ENCODE peak calls at places on chromosomes 12 and 14, in ten cellular contexts. One of them, this sample, is unnamed.

GRCh38 chr14:35879654-35880249 is 53.6 kb downstream of the BRMS1L start:
- DNase-seq in ovary: no peak
- DNase-seq in Peyer's patch: no peak
- DNase-seq in fibroblast of lung: peak; percentile 49
- DNase-seq in left ventricle myocardium inferior: no peak
- DNase-seq in tibial nerve: no peak
- DNase-seq in sigmoid colon: no peak
- DNase-seq in mammary epithelial cell: no peak
- DNase-seq in thoracic aorta: no peak
- DNase-seq in thyroid gland: no peak
- DNase-seq in this sample: no peak

GRCh38 chr12:32586390-32586789 is 92.7 kb upstream of the DNM1L start:
- DNase-seq in left ventricle myocardium inferior: no peak
- DNase-seq in Peyer's patch: no peak
- DNase-seq in fibroblast of lung: peak; percentile 22
- DNase-seq in sigmoid colon: no peak
- DNase-seq in mammary epithelial cell: peak; percentile 84
- DNase-seq in thoracic aorta: no peak
- DNase-seq in ovary: no peak
- DNase-seq in tibial nerve: no peak
- DNase-seq in thyroid gland: no peak
- DNase-seq in this sample: no peak

GRCh38 chr12:80837342-80837978 is 100.3 kb downstream of the LIN7A start:
- DNase-seq in ovary: peak; percentile 24
- DNase-seq in Peyer's patch: no peak
- DNase-seq in sigmoid colon: no peak
- DNase-seq in tibial nerve: peak; percentile 21
- DNase-seq in left ventricle myocardium inferior: no peak
- DNase-seq in fibroblast of lung: peak; percentile 79
- DNase-seq in thyroid gland: peak; percentile 60
- DNase-seq in mammary epithelial cell: peak; percentile 24
- DNase-seq in thoracic aorta: no peak
- DNase-seq in this sample: no peak

GRCh38 chr14:77582511-77582910 is 33.9 kb downstream of the SPTLC2 start:
- DNase-seq in ovary: no peak
- DNase-seq in thyroid gland: no peak
- DNase-seq in fibroblast of lung: no peak
- DNase-seq in left ventricle myocardium inferior: no peak
- DNase-seq in Peyer's patch: no peak
- DNase-seq in mammary epithelial cell: no peak
- DNase-seq in thoracic aorta: no peak
- DNase-seq in sigmoid colon: no peak
- DNase-seq in tibial nerve: no peak
- DNase-seq in this sample: no peak

GRCh38 chr12:110965574-110965973 is 45.2 kb upstream of the MYL2 start:
- DNase-seq in Peyer's patch: no peak
- DNase-seq in ovary: no peak
- DNase-seq in mammary epithelial cell: no peak
- DNase-seq in tibial nerve: no peak
- DNase-seq in sigmoid colon: no peak
- DNase-seq in fibroblast of lung: no peak
- DNase-seq in thoracic aorta: no peak
- DNase-seq in thyroid gland: no peak
- DNase-seq in left ventricle myocardium inferior: no peak
- DNase-seq in this sample: no peak

GRCh38 chr14:52703225-52703624 is 3.8 kb upstream of the PSMC6 start:
- DNase-seq in fibroblast of lung: peak; percentile 99
- DNase-seq in ovary: no peak
- DNase-seq in left ventricle myocardium inferior: no peak
- DNase-seq in sigmoid colon: no peak
- DNase-seq in mammary epithelial cell: peak; percentile 93
- DNase-seq in tibial nerve: no peak
- DNase-seq in thoracic aorta: no peak
- DNase-seq in thyroid gland: no peak
- DNase-seq in Peyer's patch: no peak
- DNase-seq in this sample: no peak

GRCh38 chr12:3680919-3681594 is 71.9 kb downstream of the CRACR2A start:
- DNase-seq in sigmoid colon: no peak
- DNase-seq in mammary epithelial cell: peak; percentile 14
- DNase-seq in Peyer's patch: no peak
- DNase-seq in ovary: peak; percentile 65
- DNase-seq in tibial nerve: peak; percentile 57
- DNase-seq in left ventricle myocardium inferior: peak; percentile 71
- DNase-seq in fibroblast of lung: peak; percentile 43
- DNase-seq in thyroid gland: peak; percentile 78
- DNase-seq in thoracic aorta: no peak
- DNase-seq in this sample: no peak

GRCh38 chr12:106645465-106646330 is 62.9 kb downstream of the RFX4 start:
- DNase-seq in left ventricle myocardium inferior: no peak
- DNase-seq in Peyer's patch: no peak
- DNase-seq in thyroid gland: no peak
- DNase-seq in tibial nerve: no peak
- DNase-seq in mammary epithelial cell: no peak
- DNase-seq in ovary: no peak
- DNase-seq in thoracic aorta: no peak
- DNase-seq in sigmoid colon: no peak
- DNase-seq in fibroblast of lung: no peak
- DNase-seq in this sample: no peak

GRCh38 chr14:92956961-92957360 is 34.0 kb downstream of the CHGA start:
- DNase-seq in Peyer's patch: no peak
- DNase-seq in left ventricle myocardium inferior: no peak
- DNase-seq in tibial nerve: no peak
- DNase-seq in fibroblast of lung: no peak
- DNase-seq in thyroid gland: no peak
- DNase-seq in ovary: no peak
- DNase-seq in sigmoid colon: no peak
- DNase-seq in thoracic aorta: no peak
- DNase-seq in mammary epithelial cell: no peak
- DNase-seq in this sample: no peak

GRCh38 chr12:99099786-99100185 is 454.7 kb downstream of the APAF1 start:
- DNase-seq in thoracic aorta: no peak
- DNase-seq in left ventricle myocardium inferior: no peak
- DNase-seq in sigmoid colon: no peak
- DNase-seq in fibroblast of lung: no peak
- DNase-seq in Peyer's patch: no peak
- DNase-seq in mammary epithelial cell: no peak
- DNase-seq in tibial nerve: no peak
- DNase-seq in ovary: no peak
- DNase-seq in thyroid gland: no peak
- DNase-seq in this sample: no peak

GRCh38 chr14:104746071-104746545 is 6.8 kb upstream of the SIVA1 start:
- DNase-seq in fibroblast of lung: no peak
- DNase-seq in sigmoid colon: no peak
- DNase-seq in left ventricle myocardium inferior: no peak
- DNase-seq in mammary epithelial cell: no peak
- DNase-seq in thyroid gland: no peak
- DNase-seq in Peyer's patch: no peak
- DNase-seq in ovary: no peak
- DNase-seq in tibial nerve: no peak
- DNase-seq in thoracic aorta: no peak
- DNase-seq in this sample: no peak

GRCh38 chr14:78405071-78405856 is 235.1 kb downstream of the NRXN3 start:
- DNase-seq in Peyer's patch: no peak
- DNase-seq in thyroid gland: no peak
- DNase-seq in tibial nerve: no peak
- DNase-seq in sigmoid colon: no peak
- DNase-seq in thoracic aorta: no peak
- DNase-seq in left ventricle myocardium inferior: no peak
- DNase-seq in mammary epithelial cell: no peak
- DNase-seq in ovary: no peak
- DNase-seq in fibroblast of lung: no peak
- DNase-seq in this sample: no peak

GRCh38 chr12:9064201-9064814 is 51.4 kb downstream of the A2M start:
- DNase-seq in sigmoid colon: peak; percentile 79
- DNase-seq in thoracic aorta: no peak
- DNase-seq in mammary epithelial cell: peak; percentile 62
- DNase-seq in thyroid gland: peak; percentile 71
- DNase-seq in tibial nerve: peak; percentile 55
- DNase-seq in left ventricle myocardium inferior: peak; percentile 69
- DNase-seq in fibroblast of lung: peak; percentile 77
- DNase-seq in ovary: peak; percentile 62
- DNase-seq in Peyer's patch: peak; percentile 73
- DNase-seq in this sample: peak; percentile 70

GRCh38 chr14:67863223-67863622 is 43.6 kb downstream of the RAD51B start:
- DNase-seq in tibial nerve: no peak
- DNase-seq in thoracic aorta: no peak
- DNase-seq in fibroblast of lung: no peak
- DNase-seq in thyroid gland: no peak
- DNase-seq in ovary: no peak
- DNase-seq in mammary epithelial cell: peak; percentile 35
- DNase-seq in left ventricle myocardium inferior: no peak
- DNase-seq in sigmoid colon: no peak
- DNase-seq in Peyer's patch: no peak
- DNase-seq in this sample: no peak

DNA sequence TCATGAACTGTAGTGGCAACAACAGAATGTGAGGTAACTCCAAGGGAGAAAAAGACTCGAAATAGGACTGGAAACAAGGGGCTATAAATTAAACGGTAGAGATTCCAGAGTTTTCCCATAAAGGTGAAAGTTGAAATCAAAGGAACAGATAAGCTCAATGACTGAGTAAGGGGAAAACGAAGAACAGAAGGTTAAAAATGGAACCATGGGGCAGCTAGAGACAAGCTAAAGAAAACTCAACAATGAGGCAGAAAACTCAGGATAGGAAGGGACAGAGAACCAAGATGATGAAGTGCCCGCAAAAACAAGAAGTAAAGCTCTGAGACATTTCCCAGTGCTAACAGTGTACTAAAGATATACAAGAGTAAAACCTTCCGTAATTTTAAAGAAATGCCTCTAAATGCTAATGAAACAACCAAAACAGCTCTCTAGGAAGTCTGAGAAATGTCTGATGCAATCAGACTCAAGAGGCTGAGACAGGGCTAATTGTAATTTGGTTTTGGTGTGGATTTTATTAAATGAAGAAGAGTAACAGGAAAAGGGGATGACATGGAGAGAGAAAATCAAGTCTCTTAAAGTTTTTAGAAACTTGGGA is 69.9 kb downstream of the PPP2R5E start:
- DNase-seq in thyroid gland: no peak
- DNase-seq in sigmoid colon: no peak
- DNase-seq in left ventricle myocardium inferior: no peak
- DNase-seq in ovary: no peak
- DNase-seq in Peyer's patch: no peak
- DNase-seq in thoracic aorta: no peak
- DNase-seq in fibroblast of lung: peak; percentile 49
- DNase-seq in mammary epithelial cell: no peak
- DNase-seq in tibial nerve: no peak
- DNase-seq in this sample: no peak
- H3K27ac ChIP-seq in thyroid gland: no peak overlapping the region
- H3K27ac ChIP-seq in sigmoid colon: no peak overlapping the region
- H3K27ac ChIP-seq in left ventricle myocardium inferior: no peak overlapping the region
- H3K27ac ChIP-seq in ovary: no peak overlapping the region
- H3K27ac ChIP-seq in Peyer's patch: no peak overlapping the region
- H3K27ac ChIP-seq in thoracic aorta: no peak overlapping the region
- H3K27ac ChIP-seq in fibroblast of lung: no peak overlapping the region
- H3K27ac ChIP-seq in mammary epithelial cell: no peak overlapping the region
- H3K27ac ChIP-seq in tibial nerve: no peak overlapping the region
- H3K27ac ChIP-seq in this sample: no peak overlapping the region

GRCh38 chr12:49325606-49326005 is 2.6 kb downstream of the TROAP start:
- DNase-seq in thoracic aorta: no peak
- DNase-seq in Peyer's patch: no peak
- DNase-seq in sigmoid colon: peak; percentile 46
- DNase-seq in fibroblast of lung: no peak
- DNase-seq in mammary epithelial cell: no peak
- DNase-seq in left ventricle myocardium inferior: no peak
- DNase-seq in thyroid gland: no peak
- DNase-seq in ovary: no peak
- DNase-seq in tibial nerve: no peak
- DNase-seq in this sample: no peak
- H3K36me3 ChIP-seq in thoracic aorta: no peaks in the 10 kb centered on the region
- H3K36me3 ChIP-seq in Peyer's patch: no peaks in the 10 kb centered on the region
- H3K36me3 ChIP-seq in sigmoid colon: no peaks in the 10 kb centered on the region
- H3K36me3 ChIP-seq in fibroblast of lung: peaks cover 8% of the 10 kb centered on the region
- H3K36me3 ChIP-seq in mammary epithelial cell: peaks cover 3% of the 10 kb centered on the region
- H3K36me3 ChIP-seq in left ventricle myocardium inferior: no peaks in the 10 kb centered on the region
- H3K36me3 ChIP-seq in thyroid gland: no peaks in the 10 kb centered on the region
- H3K36me3 ChIP-seq in ovary: no peaks in the 10 kb centered on the region
- H3K36me3 ChIP-seq in tibial nerve: no peaks in the 10 kb centered on the region
- H3K36me3 ChIP-seq in this sample: no peaks in the 10 kb centered on the region

GRCh38 chr12:988616-989015 is 2.4 kb upstream of the ERC1 start:
- DNase-seq in sigmoid colon: no peak
- DNase-seq in thoracic aorta: no peak
- DNase-seq in mammary epithelial cell: no peak
- DNase-seq in thyroid gland: no peak
- DNase-seq in ovary: no peak
- DNase-seq in tibial nerve: no peak
- DNase-seq in Peyer's patch: no peak
- DNase-seq in left ventricle myocardium inferior: no peak
- DNase-seq in fibroblast of lung: no peak
- DNase-seq in this sample: no peak
- TF ChIP-seq CTCF in sigmoid colon: no peak
- TF ChIP-seq CTCF in thoracic aorta: no peak
- TF ChIP-seq CTCF in mammary epithelial cell: no peak
- TF ChIP-seq CTCF in thyroid gland: no peak
- TF ChIP-seq CTCF in ovary: no peak
- TF ChIP-seq CTCF in tibial nerve: no peak
- TF ChIP-seq CTCF in Peyer's patch: no peak
- TF ChIP-seq CTCF in left ventricle myocardium inferior: no peak
- TF ChIP-seq CTCF in fibroblast of lung: no peak
- TF ChIP-seq CTCF in this sample: no peak

GRCh38 chr12:54230555-54230954 is 41.8 kb upstream of the SMUG1 start:
- DNase-seq in ovary: no peak
- DNase-seq in tibial nerve: no peak
- DNase-seq in sigmoid colon: no peak
- DNase-seq in thyroid gland: no peak
- DNase-seq in fibroblast of lung: no peak
- DNase-seq in left ventricle myocardium inferior: no peak
- DNase-seq in Peyer's patch: no peak
- DNase-seq in mammary epithelial cell: no peak
- DNase-seq in thoracic aorta: no peak
- DNase-seq in this sample: no peak

GRCh38 chr12:54231236-54231635 is 42.5 kb upstream of the SMUG1 start:
- DNase-seq in thyroid gland: peak; percentile 36
- DNase-seq in fibroblast of lung: no peak
- DNase-seq in tibial nerve: no peak
- DNase-seq in mammary epithelial cell: no peak
- DNase-seq in thoracic aorta: no peak
- DNase-seq in ovary: no peak
- DNase-seq in Peyer's patch: no peak
- DNase-seq in sigmoid colon: no peak
- DNase-seq in left ventricle myocardium inferior: no peak
- DNase-seq in this sample: no peak

GRCh38 chr12:54227376-54227775 is 38.6 kb upstream of the SMUG1 start:
- DNase-seq in ovary: no peak
- DNase-seq in thyroid gland: no peak
- DNase-seq in sigmoid colon: no peak
- DNase-seq in Peyer's patch: no peak
- DNase-seq in mammary epithelial cell: no peak
- DNase-seq in tibial nerve: no peak
- DNase-seq in thoracic aorta: no peak
- DNase-seq in left ventricle myocardium inferior: no peak
- DNase-seq in fibroblast of lung: no peak
- DNase-seq in this sample: no peak

GRCh38 chr12:54228471-54228870 is 39.7 kb upstream of the SMUG1 start:
- DNase-seq in fibroblast of lung: no peak
- DNase-seq in tibial nerve: no peak
- DNase-seq in mammary epithelial cell: no peak
- DNase-seq in sigmoid colon: no peak
- DNase-seq in left ventricle myocardium inferior: no peak
- DNase-seq in Peyer's patch: no peak
- DNase-seq in thyroid gland: no peak
- DNase-seq in thoracic aorta: no peak
- DNase-seq in ovary: no peak
- DNase-seq in this sample: no peak

GRCh38 chr12:54229624-54230212 is 40.9 kb upstream of the SMUG1 start:
- DNase-seq in fibroblast of lung: peak; percentile 96
- DNase-seq in sigmoid colon: peak; percentile 80
- DNase-seq in thoracic aorta: no peak
- DNase-seq in mammary epithelial cell: peak; percentile 94
- DNase-seq in Peyer's patch: no peak
- DNase-seq in thyroid gland: peak; percentile 60
- DNase-seq in tibial nerve: no peak
- DNase-seq in left ventricle myocardium inferior: no peak
- DNase-seq in ovary: peak; percentile 58
- DNase-seq in this sample: peak; percentile 70
- H3K27ac ChIP-seq in fibroblast of lung: peak overlapping the region; percentile 72
- H3K27ac ChIP-seq in sigmoid colon: peak overlapping the region; percentile 59
- H3K27ac ChIP-seq in thoracic aorta: peak overlapping the region; percentile 63
- H3K27ac ChIP-seq in mammary epithelial cell: peak overlapping the region; percentile 64
- H3K27ac ChIP-seq in Peyer's patch: peak overlapping the region; percentile 40
- H3K27ac ChIP-seq in thyroid gland: peak overlapping the region; percentile 23
- H3K27ac ChIP-seq in tibial nerve: peak overlapping the region; percentile 84
- H3K27ac ChIP-seq in left ventricle myocardium inferior: peak overlapping the region; percentile 62
- H3K27ac ChIP-seq in ovary: no peak overlapping the region
- H3K27ac ChIP-seq in this sample: peak overlapping the region; percentile 60

This sample was measured in tibial artery.